ENCODE peak calls at places on chromosome 1, in ten cellular contexts. One of them, this sample, is unnamed.

GRCh38 chr1:110525250-110525597 is 6.2 kb upstream of the KCNA10 start:
- DNase-seq in AG09319: no peak
- DNase-seq in OCI-LY7: no peak
- DNase-seq in prostate gland: no peak
- DNase-seq in fibroblast of villous mesenchyme: no peak
- DNase-seq in right lobe of liver: no peak
- DNase-seq in colonic mucosa: no peak
- DNase-seq in adrenal gland: no peak
- DNase-seq in fibroblast of pulmonary artery: no peak
- DNase-seq in IMR-90: no peak
- DNase-seq in this sample: no peak

GRCh38 chr1:38334930-38335592 is 288.5 kb upstream of the POU3F1 start:
- DNase-seq in IMR-90: no peak
- DNase-seq in AG09319: no peak
- DNase-seq in fibroblast of villous mesenchyme: no peak
- DNase-seq in colonic mucosa: no peak
- DNase-seq in prostate gland: no peak
- DNase-seq in fibroblast of pulmonary artery: no peak
- DNase-seq in OCI-LY7: no peak
- DNase-seq in adrenal gland: no peak
- DNase-seq in right lobe of liver: no peak
- DNase-seq in this sample: no peak

GRCh38 chr1:15525043-15525958 is 1.3 kb upstream of the CASP9 start:
- DNase-seq in fibroblast of villous mesenchyme: peak
- DNase-seq in prostate gland: no peak
- DNase-seq in fibroblast of pulmonary artery: no peak
- DNase-seq in OCI-LY7: peak
- DNase-seq in colonic mucosa: peak
- DNase-seq in right lobe of liver: no peak
- DNase-seq in adrenal gland: peak
- DNase-seq in AG09319: no peak
- DNase-seq in IMR-90: no peak
- DNase-seq in this sample: no peak

GRCh38 chr1:62953643-62954042 is 169.7 kb downstream of the ATG4C start:
- DNase-seq in fibroblast of pulmonary artery: no peak
- DNase-seq in right lobe of liver: no peak
- DNase-seq in OCI-LY7: no peak
- DNase-seq in colonic mucosa: no peak
- DNase-seq in fibroblast of villous mesenchyme: no peak
- DNase-seq in AG09319: no peak
- DNase-seq in prostate gland: no peak
- DNase-seq in IMR-90: no peak
- DNase-seq in adrenal gland: no peak
- DNase-seq in this sample: no peak

GRCh38 chr1:231481289-231481688 is 47.2 kb upstream of the TSNAX start:
- DNase-seq in fibroblast of villous mesenchyme: no peak
- DNase-seq in AG09319: no peak
- DNase-seq in fibroblast of pulmonary artery: no peak
- DNase-seq in adrenal gland: no peak
- DNase-seq in colonic mucosa: no peak
- DNase-seq in IMR-90: no peak
- DNase-seq in prostate gland: no peak
- DNase-seq in right lobe of liver: no peak
- DNase-seq in OCI-LY7: no peak
- DNase-seq in this sample: no peak

GRCh38 chr1:107058245-107059032 is 2.0 kb downstream of the PRMT6 start:
- DNase-seq in OCI-LY7: peak
- DNase-seq in colonic mucosa: no peak
- DNase-seq in fibroblast of villous mesenchyme: no peak
- DNase-seq in fibroblast of pulmonary artery: no peak
- DNase-seq in prostate gland: no peak
- DNase-seq in adrenal gland: no peak
- DNase-seq in AG09319: no peak
- DNase-seq in right lobe of liver: no peak
- DNase-seq in IMR-90: no peak
- DNase-seq in this sample: no peak

GRCh38 chr1:75074719-75075395 is 59.3 kb upstream of the LHX8 start:
- DNase-seq in colonic mucosa: no peak
- DNase-seq in fibroblast of villous mesenchyme: no peak
- DNase-seq in prostate gland: no peak
- DNase-seq in fibroblast of pulmonary artery: no peak
- DNase-seq in right lobe of liver: no peak
- DNase-seq in IMR-90: no peak
- DNase-seq in adrenal gland: no peak
- DNase-seq in OCI-LY7: no peak
- DNase-seq in AG09319: no peak
- DNase-seq in this sample: no peak

GRCh38 chr1:198499588-198499987 is 40.9 kb downstream of the ATP6V1G3 start:
- DNase-seq in fibroblast of villous mesenchyme: peak
- DNase-seq in AG09319: no peak
- DNase-seq in OCI-LY7: no peak
- DNase-seq in prostate gland: no peak
- DNase-seq in colonic mucosa: no peak
- DNase-seq in adrenal gland: no peak
- DNase-seq in IMR-90: peak
- DNase-seq in right lobe of liver: no peak
- DNase-seq in fibroblast of pulmonary artery: no peak
- DNase-seq in this sample: no peak

GRCh38 chr1:172902861-172903381 is 147.8 kb downstream of the TNFSF18 start:
- DNase-seq in AG09319: peak
- DNase-seq in IMR-90: peak
- DNase-seq in OCI-LY7: no peak
- DNase-seq in adrenal gland: no peak
- DNase-seq in fibroblast of pulmonary artery: peak
- DNase-seq in fibroblast of villous mesenchyme: peak
- DNase-seq in colonic mucosa: no peak
- DNase-seq in right lobe of liver: no peak
- DNase-seq in prostate gland: no peak
- DNase-seq in this sample: no peak

GRCh38 chr1:150161747-150162581 is 12.2 kb downstream of the PLEKHO1 start:
- DNase-seq in IMR-90: peak
- DNase-seq in fibroblast of villous mesenchyme: no peak
- DNase-seq in prostate gland: no peak
- DNase-seq in right lobe of liver: no peak
- DNase-seq in adrenal gland: no peak
- DNase-seq in OCI-LY7: peak
- DNase-seq in AG09319: no peak
- DNase-seq in fibroblast of pulmonary artery: peak
- DNase-seq in colonic mucosa: no peak
- DNase-seq in this sample: no peak

GRCh38 chr1:107683198-107683657 is 281.8 kb downstream of the VAV3 start:
- DNase-seq in fibroblast of villous mesenchyme: peak
- DNase-seq in colonic mucosa: peak
- DNase-seq in adrenal gland: no peak
- DNase-seq in fibroblast of pulmonary artery: no peak
- DNase-seq in OCI-LY7: no peak
- DNase-seq in prostate gland: peak
- DNase-seq in AG09319: no peak
- DNase-seq in right lobe of liver: no peak
- DNase-seq in IMR-90: no peak
- DNase-seq in this sample: no peak

GRCh38 chr1:161402446-161402845 is 34.8 kb upstream of the CFAP126 start:
- DNase-seq in right lobe of liver: no peak
- DNase-seq in prostate gland: no peak
- DNase-seq in colonic mucosa: no peak
- DNase-seq in fibroblast of pulmonary artery: no peak
- DNase-seq in AG09319: no peak
- DNase-seq in adrenal gland: no peak
- DNase-seq in OCI-LY7: no peak
- DNase-seq in IMR-90: peak
- DNase-seq in fibroblast of villous mesenchyme: no peak
- DNase-seq in this sample: no peak

GRCh38 chr1:193065954-193066353 is 6.5 kb downstream of the RO60 start:
- DNase-seq in fibroblast of pulmonary artery: no peak
- DNase-seq in AG09319: no peak
- DNase-seq in IMR-90: no peak
- DNase-seq in fibroblast of villous mesenchyme: no peak
- DNase-seq in adrenal gland: no peak
- DNase-seq in prostate gland: no peak
- DNase-seq in OCI-LY7: no peak
- DNase-seq in right lobe of liver: no peak
- DNase-seq in colonic mucosa: no peak
- DNase-seq in this sample: no peak

GRCh38 chr1:20992327-20993056 is 184.2 kb downstream of the EIF4G3 start:
- DNase-seq in OCI-LY7: no peak
- DNase-seq in right lobe of liver: no peak
- DNase-seq in AG09319: no peak
- DNase-seq in IMR-90: peak
- DNase-seq in colonic mucosa: no peak
- DNase-seq in fibroblast of villous mesenchyme: peak
- DNase-seq in adrenal gland: no peak
- DNase-seq in fibroblast of pulmonary artery: peak
- DNase-seq in prostate gland: no peak
- DNase-seq in this sample: no peak

GRCh38 chr1:1891349-1892078 is 627 bp upstream of the GNB1 start:
- DNase-seq in prostate gland: peak
- DNase-seq in AG09319: no peak
- DNase-seq in fibroblast of villous mesenchyme: peak
- DNase-seq in right lobe of liver: peak
- DNase-seq in fibroblast of pulmonary artery: peak
- DNase-seq in colonic mucosa: peak
- DNase-seq in OCI-LY7: peak
- DNase-seq in IMR-90: peak
- DNase-seq in adrenal gland: peak
- DNase-seq in this sample: peak

GRCh38 chr1:33060579-33061083 is 20.3 kb upstream of the AZIN2 start:
- DNase-seq in IMR-90: peak
- DNase-seq in AG09319: peak
- DNase-seq in colonic mucosa: no peak
- DNase-seq in right lobe of liver: no peak
- DNase-seq in adrenal gland: no peak
- DNase-seq in OCI-LY7: no peak
- DNase-seq in fibroblast of villous mesenchyme: peak
- DNase-seq in prostate gland: no peak
- DNase-seq in fibroblast of pulmonary artery: peak
- DNase-seq in this sample: no peak

GRCh38 chr1:115210302-115210711 is 121.0 kb upstream of the TSPAN2 start:
- DNase-seq in OCI-LY7: no peak
- DNase-seq in IMR-90: peak
- DNase-seq in prostate gland: no peak
- DNase-seq in fibroblast of villous mesenchyme: peak
- DNase-seq in fibroblast of pulmonary artery: no peak
- DNase-seq in right lobe of liver: no peak
- DNase-seq in colonic mucosa: no peak
- DNase-seq in AG09319: no peak
- DNase-seq in adrenal gland: no peak
- DNase-seq in this sample: no peak
- TF ChIP-seq CTCF in OCI-LY7: no peak
- TF ChIP-seq CTCF in IMR-90: no peak
- TF ChIP-seq CTCF in prostate gland: no peak
- TF ChIP-seq CTCF in fibroblast of villous mesenchyme: no peak
- TF ChIP-seq CTCF in fibroblast of pulmonary artery: no peak
- TF ChIP-seq CTCF in right lobe of liver: no peak
- TF ChIP-seq CTCF in colonic mucosa: no peak
- TF ChIP-seq CTCF in AG09319: no peak
- TF ChIP-seq CTCF in adrenal gland: no peak
- TF ChIP-seq CTCF in this sample: no peak

DNA sequence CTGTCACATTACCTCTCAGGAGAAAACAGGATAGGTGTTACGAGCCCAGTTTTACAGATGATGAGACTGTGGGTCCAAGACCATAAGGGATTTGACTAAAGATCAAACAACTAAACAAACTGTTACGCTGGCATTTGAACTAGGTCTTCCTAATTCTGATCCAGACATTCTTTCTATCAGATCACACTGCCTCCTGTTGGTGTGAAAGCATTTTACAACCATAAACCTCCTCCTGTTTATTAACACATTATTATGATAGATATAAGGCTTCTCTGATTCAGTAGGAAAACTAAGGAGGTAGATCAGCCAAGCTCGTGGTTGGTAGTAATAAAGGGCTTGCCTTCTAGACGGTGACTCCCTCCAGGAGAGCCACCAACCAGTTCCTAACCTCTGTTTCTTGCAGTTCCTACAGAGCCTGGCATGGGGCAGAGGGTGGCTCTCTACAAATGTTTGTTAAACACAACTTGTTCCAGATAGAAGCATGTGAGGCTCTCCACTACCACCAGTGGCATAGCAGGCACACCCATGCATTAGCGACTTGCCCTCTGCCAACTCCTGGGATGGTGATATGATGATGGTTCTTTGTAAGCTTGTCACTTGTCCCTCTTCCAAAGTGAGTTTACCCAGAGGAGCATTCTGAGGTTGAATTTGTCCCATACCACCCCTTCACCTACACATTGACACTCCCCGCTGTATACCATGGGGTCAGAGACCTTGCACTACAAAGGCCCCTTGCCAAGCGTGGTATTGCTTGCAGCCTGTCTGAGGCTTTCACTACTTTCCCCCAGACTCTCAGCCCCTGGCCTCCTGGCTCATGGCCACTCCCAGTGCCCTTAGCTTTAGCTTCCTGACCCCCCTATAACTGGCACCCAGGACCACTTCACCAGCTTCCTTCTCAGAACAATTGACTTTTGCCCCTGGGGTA is 96.4 kb upstream of the HOOK1 start:
- DNase-seq in OCI-LY7: no peak
- DNase-seq in IMR-90: no peak
- DNase-seq in right lobe of liver: no peak
- DNase-seq in AG09319: no peak
- DNase-seq in prostate gland: no peak
- DNase-seq in colonic mucosa: no peak
- DNase-seq in fibroblast of pulmonary artery: no peak
- DNase-seq in adrenal gland: no peak
- DNase-seq in fibroblast of villous mesenchyme: no peak
- DNase-seq in this sample: no peak
- TF ChIP-seq CTCF in OCI-LY7: peak
- TF ChIP-seq CTCF in IMR-90: peak
- TF ChIP-seq CTCF in right lobe of liver: no peak
- TF ChIP-seq CTCF in AG09319: no peak
- TF ChIP-seq CTCF in prostate gland: peak
- TF ChIP-seq CTCF in colonic mucosa: peak
- TF ChIP-seq CTCF in fibroblast of pulmonary artery: peak
- TF ChIP-seq CTCF in adrenal gland: no peak
- TF ChIP-seq CTCF in fibroblast of villous mesenchyme: peak
- TF ChIP-seq CTCF in this sample: peak

GRCh38 chr1:57835620-57836019 is 411.8 kb upstream of the DAB1 start:
- DNase-seq in fibroblast of pulmonary artery: no peak
- DNase-seq in fibroblast of villous mesenchyme: no peak
- DNase-seq in adrenal gland: no peak
- DNase-seq in OCI-LY7: no peak
- DNase-seq in right lobe of liver: no peak
- DNase-seq in colonic mucosa: no peak
- DNase-seq in AG09319: no peak
- DNase-seq in prostate gland: no peak
- DNase-seq in IMR-90: no peak
- DNase-seq in this sample: no peak
- TF ChIP-seq CTCF in fibroblast of pulmonary artery: no peak
- TF ChIP-seq CTCF in fibroblast of villous mesenchyme: no peak
- TF ChIP-seq CTCF in adrenal gland: no peak
- TF ChIP-seq CTCF in OCI-LY7: no peak
- TF ChIP-seq CTCF in right lobe of liver: no peak
- TF ChIP-seq CTCF in colonic mucosa: no peak
- TF ChIP-seq CTCF in AG09319: no peak
- TF ChIP-seq CTCF in prostate gland: no peak
- TF ChIP-seq CTCF in IMR-90: no peak
- TF ChIP-seq CTCF in this sample: no peak

DNA sequence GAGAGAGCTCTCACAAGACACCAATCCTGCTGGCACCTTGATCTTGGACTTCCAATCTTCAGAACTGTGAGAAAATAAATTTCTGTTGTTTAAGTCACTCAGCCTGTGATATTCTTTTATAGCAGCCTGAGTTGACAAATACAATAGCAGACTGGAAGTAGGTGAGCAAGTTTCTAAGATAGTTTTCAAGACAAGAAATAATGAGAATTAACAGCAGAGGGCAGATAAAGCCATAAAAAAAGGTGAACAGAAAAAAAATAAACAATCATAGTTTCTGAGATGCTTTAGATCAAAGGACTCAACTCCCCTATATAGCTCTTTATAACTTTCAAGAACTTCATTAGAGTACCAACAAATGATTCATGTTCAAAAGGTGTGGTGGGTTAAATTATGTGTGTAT is 119.8 kb downstream of the PLPPR5 start:
- DNase-seq in right lobe of liver: no peak
- DNase-seq in fibroblast of villous mesenchyme: no peak
- DNase-seq in OCI-LY7: no peak
- DNase-seq in colonic mucosa: no peak
- DNase-seq in AG09319: no peak
- DNase-seq in fibroblast of pulmonary artery: no peak
- DNase-seq in prostate gland: no peak
- DNase-seq in IMR-90: no peak
- DNase-seq in adrenal gland: no peak
- DNase-seq in this sample: no peak
- TF ChIP-seq CTCF in right lobe of liver: no peak
- TF ChIP-seq CTCF in fibroblast of villous mesenchyme: no peak
- TF ChIP-seq CTCF in OCI-LY7: no peak
- TF ChIP-seq CTCF in colonic mucosa: no peak
- TF ChIP-seq CTCF in AG09319: no peak
- TF ChIP-seq CTCF in fibroblast of pulmonary artery: no peak
- TF ChIP-seq CTCF in prostate gland: no peak
- TF ChIP-seq CTCF in IMR-90: no peak
- TF ChIP-seq CTCF in adrenal gland: no peak
- TF ChIP-seq CTCF in this sample: peak

This sample was measured in D721Med.